ENCODE peak calls at places on chromosomes 2 and 18, in nine cellular contexts. B is T-cell; A is D341Med; T is Panc1; D is germinal center; H is memory B cell; C is activated CD8-positive, alpha-beta memory T cell treated with anti-CD3 and anti-CD28 coated beads, Interleukin-2, amount 50 U/mL, for 4 hours; K is nucleus accumbens; F is stimulated activated naive CD4-positive, alpha-beta T cell treated with Interleukin-2 at 50 U/mL for 16 hours. Y is an unnamed sample.

GRCh38 chr2:128746356-128746755 is 427.7 kb upstream of the HS6ST1 start:
- DNase-seq in T (no peak), F (no peak), B (no peak), A (no peak), C (no peak), H (no peak), D (no peak), K (no peak), Y (no peak)

GRCh38 chr2:168515502-168515901 is 59.4 kb downstream of the CERS6 start:
- DNase-seq in T (no peak), B (no peak), F (no peak), D (no peak), C (no peak), H (no peak), A (no peak), K (no peak), Y (no peak)

GRCh38 chr2:52501715-52502475 is 1265.7 kb upstream of the CHAC2 start:
- DNase-seq in A (no peak), D (no peak), K (no peak), C (no peak), T (no peak), H (no peak), F (no peak), B (no peak), Y (no peak)

GRCh38 chr2:197198890-197199289 is 111.7 kb downstream of the ANKRD44 start:
- DNase-seq in H (peak; percentile 76), K (no peak), A (no peak), D (peak; percentile 77), C (peak; percentile 78), T (no peak), F (peak; percentile 85), B (peak; percentile 95), Y (no peak)

GRCh38 chr2:215973954-215974699 is 39.2 kb downstream of the MREG start:
- DNase-seq in B (no peak), T (no peak), C (no peak), H (no peak), D (no peak), A (no peak), F (no peak), K (no peak), Y (no peak)

GRCh38 chr2:201344663-201345366 is 12.3 kb downstream of the FLACC1 start:
- DNase-seq in F (no peak), T (no peak), A (no peak), C (no peak), H (no peak), K (no peak), B (no peak), D (peak; percentile 40), Y (no peak)

GRCh38 chr2:179104736-179105135 is 54.8 kb upstream of the CCDC141 start:
- DNase-seq in K (no peak), H (no peak), B (no peak), T (peak; percentile 51), F (no peak), C (no peak), A (no peak), D (no peak), Y (no peak)

GRCh38 chr2:108324531-108325256 is 36.0 kb downstream of the SULT1C2 start:
- DNase-seq in A (no peak), F (no peak), D (no peak), B (no peak), T (no peak), H (no peak), K (no peak), C (no peak), Y (no peak)

GRCh38 chr2:84486436-84487115 is 27.5 kb upstream of the SUCLG1 start:
- DNase-seq in C (no peak), K (no peak), A (no peak), T (no peak), H (no peak), F (no peak), B (no peak), D (no peak), Y (no peak)

GRCh38 chr18:46071894-46072867 is at the start of gene PSTPIP2:
- DNase-seq in D (peak; percentile 24), H (peak; percentile 18), A (peak; percentile 82), B (peak; percentile 26), F (peak; percentile 67), T (no peak), K (no peak), C (peak; percentile 72), Y (no peak)

GRCh38 chr18:2893676-2894075 is 46.9 kb downstream of the EMILIN2 start:
- DNase-seq in F (no peak), D (no peak), B (no peak), T (no peak), C (no peak), H (no peak), K (no peak), A (no peak), Y (no peak)

GRCh38 chr2:10302479-10303173 is at the start of gene HPCAL1:
- DNase-seq in D (peak; percentile 93), K (peak; percentile 64), T (no peak), F (peak; percentile 73), C (peak; percentile 79), B (peak; percentile 54), H (peak; percentile 83), A (peak; percentile 96), Y (no peak)

GRCh38 chr2:25606892-25607291 is 66.5 kb downstream of the DTNB start:
- DNase-seq in B (no peak), D (peak; percentile 14), C (no peak), K (no peak), F (no peak), H (no peak), T (peak; percentile 35), A (peak; percentile 30), Y (no peak)

GRCh38 chr2:187422277-187422676 is 25.8 kb downstream of the CALCRL start:
- DNase-seq in T (no peak), F (no peak), H (no peak), B (no peak), K (no peak), C (no peak), A (no peak), D (no peak), Y (no peak)

GRCh38 chr18:29418136-29418535 is 1241.2 kb upstream of the CDH2 start:
- DNase-seq in C (no peak), H (no peak), B (no peak), F (no peak), K (no peak), A (no peak), D (no peak), T (no peak), Y (no peak)

GRCh38 chr2:31227711-31228125 is 6.2 kb upstream of the EHD3 start:
- DNase-seq in D (no peak), T (no peak), H (no peak), C (no peak), B (no peak), K (no peak), F (no peak), A (no peak), Y (peak; percentile 56)

GRCh38 chr2:42127425-42128424 is 41.4 kb upstream of the EML4 start:
- DNase-seq in D (no peak), C (no peak), T (no peak), H (peak; percentile 41), B (peak; percentile 25), K (no peak), A (no peak), F (no peak), Y (no peak)

GRCh38 chr2:173589604-173590277 is 235.1 kb downstream of the CDCA7 start:
- DNase-seq in F (no peak), H (no peak), T (peak; percentile 18), C (no peak), A (no peak), B (no peak), D (no peak), K (no peak), Y (no peak)

GRCh38 chr18:24497052-24497754 is 36.8 kb downstream of the HRH4 start:
- DNase-seq in H (no peak), A (no peak), B (no peak), C (no peak), K (no peak), F (no peak), T (no peak), D (no peak), Y (no peak)